ENCODE peak calls at places on chromosomes 5 and 9, in nine cellular contexts. V is hippocampal formation; K is lower leg skin; H is activated naive CD4-positive, alpha-beta T cell; G is GM12892; R is hepatic stellate cell; C is T47D; U is bronchial epithelial cell; X is effector CD4-positive, alpha-beta T cell. O is an unnamed sample.

GRCh38 chr9:135764731-135765130 is 62.7 kb downstream of the KCNT1 start:
- DNase-seq in H (no peak), C (no peak), V (no peak), R (no peak), K (no peak), U (no peak), X (no peak), G (no peak), O (no peak)

GRCh38 chr5:147303251-147303650 is 68.4 kb downstream of the STK32A start:
- DNase-seq in G (no peak), U (peak; percentile 77), C (no peak), X (no peak), R (no peak), V (no peak), H (no peak), K (no peak), O (no peak)

GRCh38 chr5:59917121-59917520 is 23.6 kb upstream of the PDE4D start:
- DNase-seq in U (peak; percentile 1), V (no peak), H (no peak), X (no peak), G (no peak), K (no peak), R (no peak), C (no peak), O (peak; percentile 54)

GRCh38 chr5:31343946-31344345 is 150.5 kb downstream of the CDH6 start:
- DNase-seq in R (no peak), H (no peak), C (no peak), K (no peak), G (no peak), U (peak; percentile 63), X (no peak), V (no peak), O (no peak)

GRCh38 chr5:1392801-1393565 is 48.1 kb upstream of the CLPTM1L start:
- DNase-seq in G (no peak), C (no peak), K (no peak), H (no peak), U (no peak), R (no peak), X (no peak), V (no peak), O (no peak)

GRCh38 chr5:148515460-148515859 is 131.7 kb downstream of the FBXO38 start:
- DNase-seq in H (no peak), G (no peak), C (no peak), R (no peak), K (no peak), X (no peak), U (no peak), V (no peak), O (no peak)

GRCh38 chr9:2016411-2017208 is 1.5 kb downstream of the SMARCA2 start:
- DNase-seq in K (peak; percentile 85), R (peak; percentile 88), C (peak; percentile 89), X (peak; percentile 51), U (peak; percentile 74), H (peak; percentile 53), V (peak; percentile 82), G (peak; percentile 39), O (peak; percentile 68)

GRCh38 chr5:177477701-177478477 is 4.5 kb upstream of the DBN1 start:
- DNase-seq in G (no peak), V (no peak), R (no peak), K (no peak), H (no peak), C (no peak), X (no peak), U (no peak), O (no peak)

GRCh38 chr5:1494780-1495524 is 28.8 kb downstream of the LPCAT1 start:
- DNase-seq in K (peak; percentile 35), G (no peak), V (no peak), R (no peak), U (no peak), C (no peak), X (no peak), H (peak; percentile 18), O (no peak)

GRCh38 chr5:73088026-73088425 is 32.3 kb upstream of the TMEM171 start:
- DNase-seq in K (no peak), U (no peak), G (no peak), V (no peak), X (no peak), R (no peak), H (no peak), C (no peak), O (peak; percentile 77)

GRCh38 chr9:121567142-121568100 is 67.8 kb upstream of the GGTA1 start:
- DNase-seq in G (no peak), X (no peak), U (no peak), H (no peak), V (no peak), K (no peak), C (no peak), R (peak; percentile 72), O (no peak)

GRCh38 chr5:71483355-71483754 is 27.9 kb downstream of the BDP1 start:
- DNase-seq in V (no peak), X (no peak), U (peak; percentile 95), C (no peak), K (no peak), H (no peak), R (peak; percentile 63), G (no peak), O (peak; percentile 96)

GRCh38 chr5:174464504-174465165 is 259.7 kb upstream of the MSX2 start:
- DNase-seq in C (no peak), V (no peak), H (no peak), U (no peak), G (no peak), R (no peak), K (no peak), X (no peak), O (no peak)

GRCh38 chr5:54956922-54957321 is 28.5 kb downstream of the ESM1 start:
- DNase-seq in R (no peak), X (no peak), G (no peak), H (no peak), C (no peak), U (no peak), V (no peak), K (no peak), O (peak; percentile 6)

GRCh38 chr5:112685929-112686328 is 51.8 kb upstream of the APC start:
- DNase-seq in G (no peak), X (no peak), K (no peak), V (no peak), R (no peak), H (no peak), U (no peak), C (no peak), O (no peak)

GRCh38 chr5:862367-863243 is 11.8 kb upstream of the ZDHHC11 start:
- DNase-seq in X (no peak), V (no peak), C (no peak), U (no peak), G (no peak), K (no peak), R (no peak), H (no peak), O (peak; percentile 8)

GRCh38 chr5:133842846-133843725 is 125.3 kb downstream of the C5orf15 start:
- DNase-seq in K (no peak), G (no peak), C (no peak), V (no peak), X (no peak), U (no peak), R (no peak), H (no peak), O (peak; percentile 66)

GRCh38 chr5:105409695-105410094 is 1847.1 kb upstream of the NUDT12 start:
- DNase-seq in X (no peak), G (no peak), K (no peak), U (no peak), C (no peak), V (no peak), H (no peak), R (no peak), O (no peak)

O was measured in renal cortical epithelial cell.